ENCODE peak calls at places on chromosomes 7 and 10, in seven cellular contexts. One of them, this sample, is unnamed. For H3K4me1, the result is how much of the 10 kb centered on the place peaks cover.

GRCh38 chr7:34034728-34035127 is 129.4 kb downstream of the BMPER start:
- DNase-seq in H1: no peak
- DNase-seq in mesendoderm: no peak
- DNase-seq in H9: no peak
- DNase-seq in mesenchymal stem cell: no peak
- DNase-seq in trophoblast cell: no peak
- DNase-seq in neuronal stem cell: no peak
- DNase-seq in this sample: no peak

GRCh38 chr7:94400643-94401042 is 5.9 kb downstream of the COL1A2 start:
- DNase-seq in H1: no peak
- DNase-seq in mesendoderm: no peak
- DNase-seq in H9: no peak
- DNase-seq in mesenchymal stem cell: no peak
- DNase-seq in trophoblast cell: no peak
- DNase-seq in neuronal stem cell: no peak
- DNase-seq in this sample: no peak

GRCh38 chr7:47479821-47480575 is 101.9 kb downstream of the TNS3 start:
- DNase-seq in H1: no peak
- DNase-seq in mesendoderm: no peak
- DNase-seq in H9: peak
- DNase-seq in mesenchymal stem cell: no peak
- DNase-seq in trophoblast cell: no peak
- DNase-seq in neuronal stem cell: no peak
- DNase-seq in this sample: no peak

GRCh38 chr10:3980660-3981059 is 195.7 kb upstream of the KLF6 start:
- DNase-seq in H1: no peak
- DNase-seq in mesendoderm: no peak
- DNase-seq in H9: no peak
- DNase-seq in mesenchymal stem cell: no peak
- DNase-seq in trophoblast cell: no peak
- DNase-seq in neuronal stem cell: no peak
- DNase-seq in this sample: no peak

GRCh38 chr7:36943591-36944430 is 219.5 kb upstream of the AOAH start:
- DNase-seq in H1: no peak
- DNase-seq in mesendoderm: no peak
- DNase-seq in H9: no peak
- DNase-seq in mesenchymal stem cell: no peak
- DNase-seq in trophoblast cell: no peak
- DNase-seq in neuronal stem cell: no peak
- DNase-seq in this sample: no peak

GRCh38 chr10:79137826-79138225 is 69.1 kb downstream of the ZMIZ1 start:
- DNase-seq in H1: no peak
- DNase-seq in mesendoderm: no peak
- DNase-seq in H9: no peak
- DNase-seq in mesenchymal stem cell: peak
- DNase-seq in trophoblast cell: no peak
- DNase-seq in neuronal stem cell: no peak
- DNase-seq in this sample: peak

GRCh38 chr7:155948845-155949244 is 136.6 kb upstream of the SHH start:
- DNase-seq in H1: no peak
- DNase-seq in mesendoderm: no peak
- DNase-seq in H9: no peak
- DNase-seq in mesenchymal stem cell: no peak
- DNase-seq in trophoblast cell: no peak
- DNase-seq in neuronal stem cell: no peak
- DNase-seq in this sample: no peak

GRCh38 chr10:5975641-5976473 is 1.5 kb downstream of the IL15RA start:
- DNase-seq in H1: no peak
- DNase-seq in mesendoderm: peak
- DNase-seq in H9: no peak
- DNase-seq in mesenchymal stem cell: peak
- DNase-seq in trophoblast cell: peak
- DNase-seq in neuronal stem cell: no peak
- DNase-seq in this sample: peak

GRCh38 chr7:5595545-5596045 is 172.0 kb upstream of the TNRC18 start:
- DNase-seq in H1: no peak
- DNase-seq in mesendoderm: peak
- DNase-seq in H9: no peak
- DNase-seq in mesenchymal stem cell: no peak
- DNase-seq in trophoblast cell: peak
- DNase-seq in neuronal stem cell: no peak
- DNase-seq in this sample: peak

GRCh38 chr10:112963835-112964234 is 13.8 kb downstream of the TCF7L2 start:
- DNase-seq in H1: no peak
- DNase-seq in mesendoderm: peak
- DNase-seq in H9: no peak
- DNase-seq in mesenchymal stem cell: peak
- DNase-seq in trophoblast cell: peak
- DNase-seq in neuronal stem cell: no peak
- DNase-seq in this sample: peak

GRCh38 chr7:73473636-73474035 is 40.1 kb downstream of the FZD9 start:
- DNase-seq in H1: no peak
- DNase-seq in mesendoderm: no peak
- DNase-seq in H9: no peak
- DNase-seq in mesenchymal stem cell: no peak
- DNase-seq in trophoblast cell: no peak
- DNase-seq in neuronal stem cell: no peak
- DNase-seq in this sample: no peak
- H3K4me1 ChIP-seq in H1: under half
- H3K4me1 ChIP-seq in mesendoderm: under half
- H3K4me1 ChIP-seq in H9: under half
- H3K4me1 ChIP-seq in mesenchymal stem cell: under half
- H3K4me1 ChIP-seq in trophoblast cell: under half
- H3K4me1 ChIP-seq in neuronal stem cell: under half
- H3K4me1 ChIP-seq in this sample: under half

DNA sequence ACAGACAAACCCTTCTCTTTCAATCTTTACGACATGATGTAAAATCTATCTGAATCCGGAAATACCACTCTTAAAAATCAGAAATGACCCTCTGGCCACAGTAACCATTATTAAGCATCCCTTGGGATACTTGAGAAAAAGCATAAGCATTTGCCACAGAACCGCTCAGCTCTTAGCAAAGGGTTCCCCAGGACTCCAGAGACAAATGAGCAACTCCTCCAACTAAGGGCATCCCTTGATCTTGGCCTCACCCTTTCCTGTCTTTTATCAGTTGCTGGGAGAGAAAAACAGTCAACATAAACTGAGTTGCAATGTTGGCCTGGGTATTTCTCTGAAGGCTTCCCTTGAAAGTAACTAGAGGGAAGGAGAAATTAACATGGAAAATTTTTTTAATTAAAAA is 3.5 kb downstream of the PDLIM1 start:
- DNase-seq in H1: no peak
- DNase-seq in mesendoderm: no peak
- DNase-seq in H9: no peak
- DNase-seq in mesenchymal stem cell: no peak
- DNase-seq in trophoblast cell: no peak
- DNase-seq in neuronal stem cell: no peak
- DNase-seq in this sample: no peak
- H2BK120ac ChIP-seq in H1: no peak
- H2BK120ac ChIP-seq in mesendoderm: no peak
- H2BK120ac ChIP-seq in H9: no peak
- H2BK120ac ChIP-seq in mesenchymal stem cell: no peak
- H2BK120ac ChIP-seq in trophoblast cell: no peak
- H2BK120ac ChIP-seq in neuronal stem cell: no peak
- H2BK120ac ChIP-seq in this sample: no peak

GRCh38 chr10:47257396-47258120 is 42.4 kb upstream of the GDF10 start:
- DNase-seq in H1: peak
- DNase-seq in mesendoderm: no peak
- DNase-seq in H9: no peak
- DNase-seq in mesenchymal stem cell: peak
- DNase-seq in trophoblast cell: no peak
- DNase-seq in neuronal stem cell: no peak
- DNase-seq in this sample: peak
- H3K4me1 ChIP-seq in H1: under half
- H3K4me1 ChIP-seq in mesendoderm: under half
- H3K4me1 ChIP-seq in H9: under half
- H3K4me1 ChIP-seq in mesenchymal stem cell: under half
- H3K4me1 ChIP-seq in trophoblast cell: under half
- H3K4me1 ChIP-seq in neuronal stem cell: under half
- H3K4me1 ChIP-seq in this sample: under half

GRCh38 chr7:3240826-3241430 is 60.1 kb upstream of the SDK1 start:
- DNase-seq in H1: no peak
- DNase-seq in mesendoderm: no peak
- DNase-seq in H9: no peak
- DNase-seq in mesenchymal stem cell: no peak
- DNase-seq in trophoblast cell: no peak
- DNase-seq in neuronal stem cell: no peak
- DNase-seq in this sample: no peak
- H2BK120ac ChIP-seq in H1: no peak
- H2BK120ac ChIP-seq in mesendoderm: no peak
- H2BK120ac ChIP-seq in H9: no peak
- H2BK120ac ChIP-seq in mesenchymal stem cell: no peak
- H2BK120ac ChIP-seq in trophoblast cell: no peak
- H2BK120ac ChIP-seq in neuronal stem cell: no peak
- H2BK120ac ChIP-seq in this sample: no peak

This sample was measured in IMR-90.